ENCODE peak calls at places on chromosomes 11 and 22, in six cellular contexts. Z is spleen, N is fibroblast of pulmonary artery, J is coronary artery, X is A549, H is mucosa of descending colon. K is an unnamed sample.
A peak's percentile ranks its signal among the peaks of the same experiment; 100 is the strongest.

GRCh38 chr11:15176646-15177163 is 62.0 kb downstream of the INSC start:
- DNase-seq in X (no peak), Z (no peak), N (no peak), H (no peak), J (no peak), K (no peak)

GRCh38 chr11:134470238-134470637 is 58.2 kb upstream of the B3GAT1 start:
- DNase-seq in X (no peak), Z (no peak), N (no peak), H (no peak), J (no peak), K (no peak)

GRCh38 chr11:121889168-121889567 is 226.8 kb downstream of the BLID start:
- DNase-seq in Z (no peak), J (no peak), N (no peak), H (no peak), X (no peak), K (no peak)

GRCh38 chr11:27213232-27213660 is 149.8 kb downstream of the CCDC34 start:
- DNase-seq in N (peak; percentile 80), X (no peak), H (no peak), Z (no peak), J (no peak), K (peak; percentile 68)

GRCh38 chr22:35313311-35314121 is 13.8 kb downstream of the TOM1 start:
- DNase-seq in J (peak; percentile 73), Z (peak; percentile 49), X (peak; percentile 53), H (peak; percentile 30), N (peak; percentile 89), K (peak; percentile 75)

GRCh38 chr11:133946541-133947297 is 10.0 kb downstream of the IGSF9B start:
- DNase-seq in H (no peak), X (no peak), J (no peak), N (no peak), Z (peak; percentile 69), K (no peak)

GRCh38 chr11:68342459-68343158 is 30.2 kb downstream of the LRP5 start:
- DNase-seq in Z (no peak), H (no peak), X (no peak), N (no peak), J (no peak), K (no peak)

GRCh38 chr11:69462106-69463045 is 19.1 kb upstream of the LINC01488 start:
- DNase-seq in H (peak; percentile 61), J (no peak), N (peak; percentile 30), Z (peak; percentile 64), X (no peak), K (no peak)

GRCh38 chr11:102429691-102430090 is 22.9 kb downstream of the TMEM123 start:
- DNase-seq in H (no peak), J (no peak), N (no peak), X (no peak), Z (no peak), K (no peak)

GRCh38 chr11:122731500-122731913 is 76.0 kb downstream of the UBASH3B start:
- DNase-seq in X (peak; percentile 79), N (peak; percentile 83), Z (no peak), J (no peak), H (no peak), K (peak; percentile 84)

GRCh38 chr11:17720796-17721171 is 1.4 kb downstream of the MYOD1 start:
- DNase-seq in X (no peak), Z (no peak), N (no peak), J (no peak), H (no peak), K (no peak)

GRCh38 chr11:106594751-106595351 is 423.4 kb downstream of the GUCY1A2 start:
- DNase-seq in Z (no peak), J (no peak), X (no peak), H (no peak), N (no peak), K (no peak)

GRCh38 chr11:819943-820649 is 1.4 kb downstream of the PNPLA2 start:
- DNase-seq in J (peak; percentile 96), H (peak; percentile 97), N (peak; percentile 75), Z (peak; percentile 99), X (peak; percentile 92), K (no peak)

GRCh38 chr11:98456281-98456680 is 564.5 kb upstream of the CNTN5 start:
- DNase-seq in N (no peak), H (no peak), Z (no peak), X (no peak), J (no peak), K (no peak)

GRCh38 chr22:44184006-44184405 is 3.3 kb downstream of the PARVG start:
- DNase-seq in H (no peak), J (no peak), Z (no peak), N (no peak), X (no peak), K (no peak)
- H3K4me3 ChIP-seq in H (no peak overlapping the region), J (no peak overlapping the region), Z (no peak overlapping the region), N (no peak overlapping the region), X (no peak overlapping the region), K (no peak overlapping the region)

DNA sequence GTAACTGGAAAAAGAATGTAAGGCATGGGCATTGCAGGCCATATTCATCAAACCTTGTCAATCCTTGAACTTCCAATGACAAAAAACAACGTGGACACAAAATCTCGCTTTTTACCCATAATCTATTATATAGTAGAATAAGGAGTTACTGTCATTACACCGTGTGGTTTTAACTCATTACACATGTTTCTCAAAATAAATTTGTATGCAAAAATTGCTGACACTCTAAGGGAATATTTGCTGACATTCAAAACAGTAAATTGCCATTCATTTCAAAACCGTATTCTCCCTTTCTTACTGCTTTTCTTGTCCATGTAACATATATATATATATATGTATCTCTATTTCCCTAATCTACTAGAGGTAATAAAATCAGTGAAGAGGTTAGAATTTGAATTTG is 33.4 kb downstream of the CDON start:
- DNase-seq in Z (no peak), J (no peak), X (no peak), H (no peak), N (no peak), K (no peak)
- H3K4me3 ChIP-seq in Z (no peak overlapping the region), J (no peak overlapping the region), X (no peak overlapping the region), H (no peak overlapping the region), N (no peak overlapping the region), K (no peak overlapping the region)

GRCh38 chr11:119584193-119585037 is 144.6 kb downstream of the NECTIN1 start:
- DNase-seq in H (peak; percentile 34), N (peak; percentile 73), X (no peak), J (peak; percentile 65), Z (no peak), K (peak; percentile 5)
- H3K4me3 ChIP-seq in H (no peak overlapping the region), N (peak overlapping the region; percentile 49), X (peak overlapping the region; percentile 46), J (peak overlapping the region; percentile 62), Z (no peak overlapping the region), K (peak overlapping the region; percentile 54)

DNA sequence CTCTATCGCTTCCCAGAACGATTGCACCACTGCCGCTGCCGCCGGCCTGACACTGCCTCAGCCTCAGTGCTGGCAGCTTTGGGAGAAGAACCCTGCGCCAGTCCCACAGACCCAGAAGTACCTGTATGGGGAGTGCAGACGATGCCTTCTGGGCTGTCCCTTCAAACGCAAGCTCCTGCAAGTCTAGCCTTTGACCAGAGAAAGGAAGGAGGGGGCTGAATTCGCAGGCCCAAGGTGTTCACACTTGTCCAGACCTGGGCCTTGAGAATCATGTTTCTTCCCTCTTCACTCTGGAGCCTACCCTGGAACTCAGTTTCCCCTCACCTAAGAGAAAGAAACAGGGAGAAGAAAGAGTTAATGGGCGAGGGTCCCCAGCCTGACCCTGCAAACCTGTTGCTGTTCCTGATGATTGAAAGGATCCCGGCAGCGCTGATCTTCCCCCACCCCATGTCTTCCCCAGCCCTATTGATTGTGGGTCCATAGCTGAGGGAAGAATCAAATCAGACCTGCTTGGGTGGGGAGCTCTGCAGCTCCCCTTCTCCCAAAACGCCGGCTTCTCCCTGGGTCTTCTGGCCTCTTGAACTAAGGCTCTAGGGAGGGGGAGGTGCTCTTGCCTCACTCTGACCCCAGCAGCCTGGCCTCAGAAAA is 786 bp upstream of the MCAM start:
- DNase-seq in N (no peak), X (no peak), Z (no peak), H (no peak), J (no peak), K (no peak)
- H3K4me3 ChIP-seq in N (no peak overlapping the region), X (no peak overlapping the region), Z (no peak overlapping the region), H (no peak overlapping the region), J (peak overlapping the region; percentile 95), K (no peak overlapping the region)

GRCh38 chr11:108207683-108208060 is 14.8 kb downstream of the NPAT start:
- DNase-seq in N (no peak), Z (no peak), H (no peak), J (no peak), X (no peak), K (no peak)

GRCh38 chr11:108206171-108206570 is 16.3 kb downstream of the NPAT start:
- DNase-seq in Z (no peak), N (no peak), J (no peak), X (no peak), H (no peak), K (no peak)

GRCh38 chr11:108204376-108204775 is 18.1 kb downstream of the NPAT start:
- DNase-seq in X (no peak), Z (no peak), N (no peak), H (no peak), J (no peak), K (no peak)

GRCh38 chr11:108204918-108205499 is 17.4 kb downstream of the NPAT start:
- DNase-seq in H (no peak), X (no peak), Z (no peak), N (no peak), J (no peak), K (no peak)

GRCh38 chr11:108206969-108207682 is 15.3 kb downstream of the NPAT start:
- DNase-seq in H (no peak), Z (no peak), X (no peak), J (no peak), N (no peak), K (no peak)
- H3K4me3 ChIP-seq in H (no peak overlapping the region), Z (no peak overlapping the region), X (no peak overlapping the region), J (no peak overlapping the region), N (no peak overlapping the region), K (no peak overlapping the region)

GRCh38 chr22:32622004-32622761 is 147.6 kb downstream of the FBXO7 start:
- DNase-seq in X (no peak), Z (peak; percentile 56), N (peak; percentile 70), J (no peak), H (peak; percentile 52), K (peak; percentile 47)

GRCh38 chr22:32620992-32621391 is 146.4 kb downstream of the FBXO7 start:
- DNase-seq in H (no peak), J (no peak), Z (peak; percentile 25), N (no peak), X (peak; percentile 21), K (no peak)

GRCh38 chr22:32619614-32620426 is 145.2 kb downstream of the FBXO7 start:
- DNase-seq in H (no peak), N (peak; percentile 49), X (peak; percentile 25), J (no peak), Z (peak; percentile 42), K (peak; percentile 65)

GRCh38 chr22:32622762-32623147 is 148.1 kb downstream of the FBXO7 start:
- DNase-seq in Z (peak; percentile 6), X (no peak), H (no peak), N (no peak), J (no peak), K (no peak)

GRCh38 chr22:32621656-32622003 is 147.0 kb downstream of the FBXO7 start:
- DNase-seq in H (no peak), J (no peak), Z (peak; percentile 34), N (no peak), X (no peak), K (no peak)
- H3K4me3 ChIP-seq in H (no peak overlapping the region), J (peak overlapping the region; percentile 2), Z (no peak overlapping the region), N (no peak overlapping the region), X (no peak overlapping the region), K (no peak overlapping the region)

K was measured in skeletal muscle cell.